ENCODE peak calls at places on chromosomes 5 and 9, in ten cellular contexts. Q is GM12865, J is cardiac muscle cell, H is A549, K is AG09309, B is fibroblast of the aortic adventitia, L is uterus, S is heart left ventricle, M is prostate gland, T is astrocyte of the cerebellum. A is an unnamed sample.

GRCh38 chr9:22342489-22343217 is 104.0 kb upstream of the DMRTA1 start:
- DNase-seq in T (peak), H (no peak), J (no peak), L (no peak), B (peak), M (no peak), Q (no peak), K (no peak), S (no peak), A (peak)

GRCh38 chr9:6355728-6356127 is 27.6 kb downstream of the TPD52L3 start:
- DNase-seq in T (no peak), S (no peak), H (no peak), L (no peak), M (no peak), J (no peak), K (peak), Q (peak), B (peak), A (no peak)

GRCh38 chr5:35183243-35183955 is 46.9 kb downstream of the PRLR start:
- DNase-seq in S (no peak), H (peak), K (no peak), M (no peak), L (no peak), J (peak), Q (peak), B (peak), T (peak), A (no peak)

GRCh38 chr5:112247930-112248329 is 171.1 kb downstream of the EPB41L4A start:
- DNase-seq in Q (no peak), H (no peak), M (peak), T (no peak), L (no peak), K (no peak), B (no peak), S (no peak), J (no peak), A (no peak)

GRCh38 chr9:13110766-13111400 is 168.6 kb downstream of the MPDZ start:
- DNase-seq in M (peak), B (peak), Q (no peak), J (no peak), S (peak), L (peak), H (no peak), T (peak), K (peak), A (no peak)

GRCh38 chr9:94874316-94874715 is 147.8 kb downstream of the AOPEP start:
- DNase-seq in J (no peak), S (no peak), Q (no peak), H (no peak), T (peak), L (no peak), M (no peak), K (peak), B (peak), A (no peak)

GRCh38 chr9:6567140-6567591 is 78.4 kb downstream of the GLDC start:
- DNase-seq in L (no peak), B (peak), K (peak), J (no peak), M (no peak), H (peak), S (no peak), Q (no peak), T (peak), A (no peak)

GRCh38 chr5:138955013-138955660 is 80.0 kb upstream of the LRRTM2 start:
- DNase-seq in L (no peak), H (no peak), T (no peak), K (no peak), J (no peak), S (peak), M (no peak), Q (no peak), B (no peak), A (no peak)

GRCh38 chr5:139792218-139792617 is 3.4 kb upstream of the PSD2 start:
- DNase-seq in M (no peak), H (no peak), L (no peak), Q (no peak), J (peak), K (no peak), T (no peak), S (no peak), B (no peak), A (no peak)

GRCh38 chr5:131324311-131324710 is 60.5 kb downstream of the CDC42SE2 start:
- DNase-seq in K (no peak), L (no peak), H (no peak), T (no peak), S (no peak), M (no peak), J (no peak), Q (no peak), B (peak), A (no peak)

GRCh38 chr9:117344892-117345660 is 69.8 kb downstream of the ASTN2 start:
- DNase-seq in J (no peak), L (no peak), M (no peak), S (no peak), T (no peak), H (no peak), Q (no peak), B (no peak), K (no peak), A (no peak)

GRCh38 chr9:113798062-113799030 is 77.8 kb upstream of the ZNF618 start:
- DNase-seq in Q (no peak), L (no peak), J (no peak), T (no peak), B (no peak), H (no peak), M (no peak), K (no peak), S (no peak), A (no peak)

GRCh38 chr9:87675466-87675865 is 50.5 kb upstream of the CTSL start:
- DNase-seq in S (no peak), M (no peak), Q (no peak), H (no peak), K (no peak), J (no peak), T (no peak), L (no peak), B (no peak), A (peak)

GRCh38 chr5:149550267-149550582 is 1.0 kb downstream of the CSNK1A1 start:
- DNase-seq in Q (no peak), H (no peak), K (peak), L (no peak), S (no peak), J (no peak), B (peak), T (peak), M (no peak), A (no peak)

GRCh38 chr9:95750725-95751644 is 124.5 kb upstream of the ERCC6L2 start:
- DNase-seq in Q (peak), S (no peak), M (no peak), B (no peak), K (no peak), H (no peak), L (no peak), T (no peak), J (no peak), A (no peak)

GRCh38 chr5:153884266-153884957 is 154.3 kb downstream of the FAM114A2 start:
- DNase-seq in L (no peak), S (no peak), M (no peak), B (peak), H (no peak), J (no peak), T (no peak), K (no peak), Q (no peak), A (no peak)

GRCh38 chr5:55675119-55675518 is 37.0 kb downstream of the SLC38A9 start:
- DNase-seq in S (no peak), H (no peak), K (no peak), B (peak), Q (no peak), T (no peak), L (no peak), M (no peak), J (no peak), A (no peak)

GRCh38 chr5:52794519-52794918 is 6.8 kb downstream of the ITGA1 start:
- DNase-seq in L (peak), B (no peak), Q (no peak), M (no peak), J (no peak), K (no peak), S (no peak), T (no peak), H (no peak), A (no peak)

GRCh38 chr5:62920856-62921255 is 342.2 kb downstream of the LRRC70 start:
- DNase-seq in J (no peak), K (no peak), M (no peak), B (no peak), S (no peak), T (no peak), L (no peak), H (no peak), Q (no peak), A (no peak)

GRCh38 chr9:75454043-75454442 is 365.7 kb downstream of the OSTF1 start:
- DNase-seq in B (no peak), M (no peak), Q (no peak), S (no peak), J (no peak), K (no peak), L (no peak), H (no peak), T (no peak), A (no peak)

GRCh38 chr9:35835766-35836165 is 6.7 kb downstream of the TMEM8B start:
- DNase-seq in Q (no peak), S (no peak), L (no peak), T (no peak), K (no peak), B (no peak), J (no peak), M (no peak), H (no peak), A (no peak)

GRCh38 chr9:35834260-35835215 is 5.5 kb downstream of the TMEM8B start:
- DNase-seq in S (no peak), B (no peak), H (no peak), Q (peak), L (no peak), T (no peak), J (no peak), K (no peak), M (no peak), A (no peak)

GRCh38 chr9:35836595-35836994 is 7.6 kb downstream of the TMEM8B start:
- DNase-seq in L (no peak), J (no peak), T (no peak), M (no peak), S (no peak), H (no peak), Q (no peak), B (no peak), K (no peak), A (peak)

GRCh38 chr9:35832814-35833213 is 3.8 kb downstream of the TMEM8B start:
- DNase-seq in T (no peak), J (no peak), H (no peak), L (no peak), Q (no peak), B (no peak), M (peak), S (no peak), K (no peak), A (no peak)

GRCh38 chr9:35835216-35835604 is 6.2 kb downstream of the TMEM8B start:
- DNase-seq in M (no peak), L (no peak), S (no peak), T (no peak), K (no peak), Q (no peak), B (no peak), H (no peak), J (no peak), A (no peak)
- TF ChIP-seq CTCF in M (peak), L (no peak), S (no peak), T (peak), K (peak), Q (peak), B (no peak), H (no peak), J (peak), A (no peak)

DNA sequence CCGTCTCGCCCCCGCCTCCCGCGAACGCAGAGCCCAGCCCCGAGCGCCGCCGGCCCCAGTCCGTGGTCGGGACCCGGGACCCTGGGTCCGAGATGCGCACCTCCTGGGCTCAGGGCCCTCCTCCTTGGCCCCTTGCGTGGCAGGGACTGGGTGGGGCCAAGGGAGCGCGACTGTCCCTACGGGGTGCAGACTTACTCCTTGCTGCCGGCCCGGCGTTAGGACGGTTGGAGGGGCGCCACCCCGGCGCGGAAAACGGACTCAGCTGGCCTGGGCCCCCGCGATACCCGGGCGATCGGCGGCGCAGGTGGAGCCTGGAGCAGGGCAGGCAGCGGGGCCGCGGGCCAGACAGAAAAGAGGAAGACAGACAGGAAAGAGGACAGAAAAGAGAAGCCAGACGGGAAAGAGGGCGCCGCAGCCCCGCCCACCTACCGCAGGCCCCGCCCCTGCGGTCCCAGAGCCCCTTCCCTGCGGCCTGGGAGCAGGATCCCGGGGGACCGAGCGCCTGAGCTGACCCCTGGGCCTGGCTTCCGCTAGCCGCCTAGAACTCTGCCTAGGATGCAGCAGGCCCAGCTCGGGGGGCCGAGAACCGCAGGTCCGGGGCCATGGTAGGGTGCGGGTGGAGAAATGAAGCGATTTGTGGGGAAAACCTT is at the start of gene GBGT1:
- DNase-seq in K (no peak), Q (no peak), M (no peak), S (peak), L (peak), B (no peak), T (no peak), H (peak), J (peak), A (peak)
- H3K4me3 ChIP-seq in K (peak), Q (peak), M (peak), S (peak), L (peak), B (peak), T (peak), H (peak), J (peak), A (peak)

DNA sequence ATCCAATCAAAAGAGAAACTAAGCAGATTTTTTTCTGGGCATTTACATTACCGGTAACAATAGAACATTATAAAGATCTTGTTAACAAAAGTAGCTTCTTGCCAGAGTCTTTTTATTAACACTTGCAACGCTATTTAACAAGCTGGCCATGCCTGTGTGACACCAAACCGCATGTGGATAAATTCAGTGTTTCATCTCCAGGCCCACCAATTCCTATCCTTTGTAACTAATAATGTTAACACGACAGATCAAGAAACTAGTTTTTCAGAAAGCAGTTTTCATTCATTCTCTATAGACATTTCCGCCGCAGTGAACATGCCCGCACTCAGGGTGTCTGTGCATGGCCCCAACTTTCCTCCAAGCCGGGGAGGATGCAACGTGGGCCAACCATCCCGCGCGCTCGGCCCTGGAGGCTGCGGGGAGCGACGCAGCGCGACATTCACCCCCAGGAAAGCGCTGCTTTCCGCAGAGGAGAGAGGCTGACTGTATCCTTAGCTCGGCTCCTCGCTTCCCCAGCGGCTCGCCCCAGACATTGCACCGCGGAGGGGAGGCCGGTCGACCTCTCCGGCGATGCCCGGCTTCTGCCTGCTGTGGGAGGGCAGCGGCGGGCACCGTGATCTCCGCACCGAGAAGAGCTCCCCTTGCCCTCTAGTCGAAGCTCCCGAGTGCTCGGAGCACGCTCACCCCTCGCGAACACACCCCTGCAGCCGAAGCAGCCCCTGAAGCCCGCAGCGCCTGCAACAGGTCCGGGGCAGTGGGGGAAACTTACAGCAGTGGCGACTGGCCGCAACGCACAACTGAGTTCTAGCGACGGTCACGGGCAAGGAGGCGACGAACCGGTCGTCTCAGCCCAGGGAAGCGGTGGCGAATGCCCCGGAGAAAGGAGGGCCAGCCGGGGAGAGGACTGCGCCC is 734 bp downstream of the ENC1 start:
- DNase-seq in B (peak), T (no peak), L (no peak), H (no peak), M (peak), Q (peak), J (peak), S (no peak), K (no peak), A (no peak)
- TF ChIP-seq CTCF in B (peak), T (peak), L (peak), H (no peak), M (no peak), Q (peak), J (no peak), S (no peak), K (peak), A (no peak)

GRCh38 chr5:68534131-68534940 is 318.8 kb downstream of the PIK3R1 start:
- DNase-seq in H (no peak), B (peak), L (no peak), K (peak), M (peak), J (no peak), Q (no peak), T (peak), S (no peak), A (no peak)
- H3K4me3 ChIP-seq in H (no peak), B (peak), L (no peak), K (no peak), M (no peak), J (no peak), Q (no peak), T (no peak), S (peak), A (no peak)

DNA sequence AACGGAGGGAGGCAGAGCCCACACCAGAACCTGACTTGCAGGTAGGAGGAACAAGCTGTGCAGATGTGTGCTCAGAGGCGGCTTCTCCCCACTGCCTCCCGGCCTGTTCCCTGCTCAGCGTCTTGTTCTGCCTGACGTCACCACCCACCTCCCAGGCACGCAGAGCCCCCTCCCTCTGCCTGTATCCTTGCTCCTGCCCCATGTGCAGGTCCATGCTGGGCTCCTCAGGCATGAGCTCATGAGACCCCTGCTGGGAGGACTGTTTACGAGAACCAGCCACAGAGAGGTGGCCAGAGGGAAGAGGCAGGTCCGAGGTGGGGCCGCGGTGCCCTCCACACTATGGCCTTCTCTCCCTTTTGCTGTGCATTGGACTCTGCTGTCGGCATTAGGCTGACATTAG is 45.5 kb downstream of the SLC6A3 start:
- DNase-seq in T (no peak), M (no peak), K (no peak), J (no peak), H (no peak), Q (no peak), L (no peak), B (no peak), S (no peak), A (no peak)
- TF ChIP-seq CTCF in T (no peak), M (no peak), K (no peak), J (no peak), H (no peak), Q (no peak), L (no peak), B (no peak), S (no peak), A (no peak)

GRCh38 chr5:82586176-82586575 is 308.0 kb upstream of the RPS23 start:
- DNase-seq in J (peak), B (no peak), M (no peak), L (no peak), T (no peak), H (no peak), S (no peak), K (no peak), Q (no peak), A (no peak)
- H3K4me3 ChIP-seq in J (no peak), B (no peak), M (no peak), L (no peak), T (no peak), H (no peak), S (no peak), K (no peak), Q (no peak), A (no peak)

A was measured in lower leg skin.